ENCODE peak calls at places on chromosomes 7 and 10, in four cellular contexts. C is OCI-LY7, H is HCT116, A is PC-9. U is an unnamed sample.

GRCh38 chr10:49107890-49108274 is 7.4 kb downstream of the VSTM4 start:
- DNase-seq in H (no peak), A (peak; percentile 19), C (no peak), U (no peak)

GRCh38 chr10:58457761-58458616 is 54.7 kb upstream of the BICC1 start:
- DNase-seq in A (no peak), H (no peak), C (no peak), U (no peak)

GRCh38 chr7:105429746-105430612 is 41.3 kb upstream of the SRPK2 start:
- DNase-seq in H (peak; percentile 34), A (peak; percentile 39), C (peak; percentile 63), U (peak; percentile 36)

GRCh38 chr7:82594665-82595064 is 151.1 kb upstream of the CACNA2D1 start:
- DNase-seq in C (no peak), A (no peak), H (no peak), U (peak; percentile 95)

GRCh38 chr7:133051066-133051465 is 30.8 kb downstream of the CHCHD3 start:
- DNase-seq in A (no peak), H (no peak), C (peak; percentile 65), U (peak; percentile 35)

GRCh38 chr10:49178489-49179471 is 9.4 kb downstream of the TMEM273 start:
- DNase-seq in H (no peak), C (no peak), A (no peak), U (no peak)

GRCh38 chr10:108561649-108562048 is 1361.7 kb downstream of the XPNPEP1 start:
- DNase-seq in A (no peak), H (no peak), C (no peak), U (no peak)

GRCh38 chr10:29849434-29849833 is 210.0 kb downstream of the JCAD start:
- DNase-seq in C (no peak), H (no peak), A (no peak), U (no peak)

GRCh38 chr7:135664046-135664589 is 1.8 kb downstream of the STMP1 start:
- DNase-seq in A (no peak), C (no peak), H (no peak), U (no peak)

GRCh38 chr10:93392111-93392510 is 90.0 kb downstream of the MYOF start:
- DNase-seq in H (no peak), C (no peak), A (no peak), U (no peak)

GRCh38 chr7:73707045-73707631 is 12.3 kb downstream of the STX1A start:
- DNase-seq in C (no peak), H (peak; percentile 69), A (peak; percentile 95), U (no peak)

GRCh38 chr10:23158370-23158769 is 33.7 kb upstream of the PTF1A start:
- DNase-seq in H (peak; percentile 47), C (peak; percentile 62), A (no peak), U (peak; percentile 85)

GRCh38 chr10:104447331-104447730 is 93.7 kb downstream of the CFAP58 start:
- DNase-seq in A (no peak), C (no peak), H (no peak), U (no peak)

GRCh38 chr10:14698487-14699170 is 76.1 kb downstream of the FAM107B start:
- DNase-seq in C (no peak), A (no peak), H (no peak), U (no peak)

GRCh38 chr10:24762966-24763623 is 39.4 kb upstream of the ARHGAP21 start:
- DNase-seq in C (no peak), A (peak; percentile 64), H (no peak), U (no peak)

GRCh38 chr7:32062150-32062549 is 8.1 kb downstream of the PDE1C start:
- DNase-seq in C (peak; percentile 10), H (peak; percentile 23), A (peak; percentile 35), U (peak; percentile 68)

GRCh38 chr7:97971120-97971989 is 18.6 kb downstream of the OCM2 start:
- DNase-seq in A (peak; percentile 41), H (no peak), C (peak; percentile 63), U (peak; percentile 14)

GRCh38 chr7:124388751-124389150 is 355.9 kb upstream of the TMEM229A start:
- DNase-seq in A (no peak), C (no peak), H (no peak), U (no peak)

GRCh38 chr10:73941300-73941699 is 30.4 kb downstream of the PLAU start:
- DNase-seq in C (no peak), H (no peak), A (peak; percentile 45), U (no peak)

GRCh38 chr10:1049425-1049958 is 573 bp upstream of the IDI1 start:
- DNase-seq in H (no peak), A (no peak), C (no peak), U (peak; percentile 75)

GRCh38 chr10:4265964-4266363 is 481.0 kb upstream of the KLF6 start:
- DNase-seq in H (no peak), C (no peak), A (no peak), U (no peak)

GRCh38 chr10:59536151-59536550 is 173.5 kb downstream of the SLC16A9 start:
- DNase-seq in A (no peak), H (no peak), C (no peak), U (no peak)

GRCh38 chr7:90563286-90563685 is 32.8 kb upstream of the CDK14 start:
- DNase-seq in C (no peak), H (no peak), A (no peak), U (no peak)

GRCh38 chr7:55887786-55888185 is 530 bp downstream of the ZNF713 start:
- DNase-seq in H (no peak), A (no peak), C (peak; percentile 14), U (no peak)

GRCh38 chr10:10499839-10500238 is 517.8 kb upstream of the CELF2 start:
- DNase-seq in H (no peak), A (no peak), C (no peak), U (no peak)

GRCh38 chr10:68516766-68517165 is 10.6 kb downstream of the SLC25A16 start:
- DNase-seq in C (no peak), H (no peak), A (no peak), U (no peak)

GRCh38 chr10:33413093-33413442 is 78.6 kb upstream of the NRP1 start:
- DNase-seq in A (no peak), C (no peak), H (no peak), U (no peak)

GRCh38 chr10:9342865-9343450 is 1288.5 kb downstream of the GATA3 start:
- DNase-seq in H (no peak), C (peak; percentile 60), A (no peak), U (peak; percentile 84)

GRCh38 chr10:26336979-26337378 is 101.2 kb upstream of the APBB1IP start:
- DNase-seq in H (no peak), A (no peak), C (no peak), U (no peak)

GRCh38 chr7:17369686-17370426 is 71.4 kb downstream of the AHR start:
- DNase-seq in A (peak; percentile 76), C (no peak), H (no peak), U (no peak)

GRCh38 chr7:16071246-16071857 is 350.0 kb downstream of the CRPPA start:
- DNase-seq in H (peak; percentile 54), A (peak; percentile 57), C (peak; percentile 61), U (peak; percentile 72)

GRCh38 chr10:35172574-35172973 is 45.9 kb downstream of the CREM start:
- DNase-seq in A (no peak), C (no peak), H (no peak), U (no peak)
- H2AFZ ChIP-seq in A (no peak overlapping the region), C (no peak overlapping the region), H (no peak overlapping the region), U (no peak overlapping the region)

GRCh38 chr10:89516149-89516832 is 19.1 kb downstream of the SLC16A12 start:
- DNase-seq in C (no peak), A (no peak), H (no peak), U (no peak)

GRCh38 chr10:89518876-89519842 is 16.2 kb downstream of the SLC16A12 start:
- DNase-seq in H (no peak), A (no peak), C (no peak), U (no peak)

GRCh38 chr10:89513206-89513605 is 22.2 kb downstream of the SLC16A12 start:
- DNase-seq in H (no peak), A (no peak), C (no peak), U (no peak)

GRCh38 chr10:89518108-89518507 is 17.3 kb downstream of the SLC16A12 start:
- DNase-seq in H (no peak), C (no peak), A (no peak), U (no peak)

GRCh38 chr10:89515031-89515841 is 20.2 kb downstream of the SLC16A12 start:
- DNase-seq in A (no peak), H (no peak), C (no peak), U (no peak)
- H2AFZ ChIP-seq in A (no peak overlapping the region), H (peak overlapping the region; percentile 76), C (no peak overlapping the region), U (no peak overlapping the region)

DNA sequence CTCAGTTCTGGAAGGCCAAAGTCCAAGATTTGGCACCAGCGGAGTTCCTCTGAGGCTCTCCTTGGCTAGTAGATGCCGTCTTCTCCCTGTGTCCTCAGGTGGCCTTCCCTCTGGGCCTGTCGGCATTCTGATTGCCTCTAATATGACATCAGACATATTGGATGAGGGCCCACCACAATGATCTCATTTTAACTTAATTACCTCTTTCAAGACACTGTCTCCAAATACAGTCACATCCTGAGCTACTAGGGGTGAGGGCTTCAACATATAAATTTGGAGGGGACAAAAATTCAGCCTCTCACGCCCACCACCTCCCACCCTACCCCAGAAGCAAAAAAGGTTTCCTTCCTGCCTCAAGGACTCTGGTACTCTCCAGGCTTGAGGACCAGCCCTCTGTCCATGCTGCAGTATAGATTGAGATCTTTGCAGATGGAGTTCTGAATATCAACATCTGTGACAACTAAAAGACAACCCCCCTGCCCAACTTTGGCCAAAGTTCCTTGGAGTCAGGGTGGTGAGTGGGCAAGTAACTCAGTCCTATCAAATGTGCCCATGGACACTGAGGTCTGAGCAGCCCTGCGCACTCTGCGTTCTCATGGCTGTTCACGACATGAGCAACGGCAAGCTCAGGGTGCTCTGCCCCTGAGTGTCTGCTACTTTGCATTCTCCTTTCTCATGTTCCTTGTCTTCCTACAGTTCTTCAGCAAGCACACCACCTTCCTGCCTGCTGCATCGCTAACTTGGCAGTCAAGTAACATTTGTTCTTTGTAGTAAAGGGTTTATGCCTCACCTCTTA is 11.5 kb downstream of the TMEM176B start:
- DNase-seq in A (no peak), C (no peak), H (no peak), U (no peak)
- H2AFZ ChIP-seq in A (no peak overlapping the region), C (no peak overlapping the region), H (no peak overlapping the region), U (no peak overlapping the region)

DNA sequence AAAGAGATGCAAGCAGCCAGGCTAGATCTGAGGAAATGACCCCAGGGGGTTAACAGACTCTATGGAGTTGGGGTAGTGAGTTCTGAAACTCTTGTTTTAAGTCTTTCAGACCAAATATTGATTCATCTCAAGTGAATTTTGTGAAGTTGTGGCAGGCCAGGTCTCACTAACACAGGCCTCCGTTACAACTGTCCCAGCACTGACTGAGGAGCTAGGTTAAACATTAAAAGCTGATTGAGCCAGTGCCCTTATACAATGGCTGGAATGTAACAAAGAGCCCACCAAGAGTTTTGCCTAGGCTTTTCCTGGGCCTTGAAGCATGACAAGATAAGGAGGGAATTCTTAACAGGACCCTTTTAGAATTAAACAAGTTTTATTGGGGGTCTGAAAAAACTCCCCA is 192.3 kb upstream of the STK17A start:
- DNase-seq in C (no peak), H (no peak), A (no peak), U (peak; percentile 41)
- H2AFZ ChIP-seq in C (no peak overlapping the region), H (no peak overlapping the region), A (no peak overlapping the region), U (peak overlapping the region; percentile 21)

U was measured in neural progenitor cell.